ENCODE peak calls at places on chromosome 10, in nine cellular contexts. N, O, L, J, G, D, A, W and V are unnamed samples.

GRCh38 chr10:82866424-82867020 is 991.5 kb downstream of the NRG3 start:
- DNase-seq in N (no peak), O (no peak), L (no peak), J (no peak), G (peak), D (peak), A (no peak), W (no peak), V (no peak)

GRCh38 chr10:47031251-47031952 is 120.2 kb downstream of the PTPN20 start:
- DNase-seq in N (no peak), O (no peak), L (peak), J (no peak), G (no peak), D (no peak), A (no peak), W (no peak), V (no peak)

GRCh38 chr10:23081156-23081833 is 14.1 kb upstream of the MSRB2 start:
- DNase-seq in N (no peak), O (no peak), L (no peak), J (no peak), G (no peak), D (peak), A (no peak), W (no peak), V (no peak)

GRCh38 chr10:103763374-103764202 is 91.8 kb downstream of the SH3PXD2A start:
- DNase-seq in N (no peak), O (no peak), L (no peak), J (no peak), G (no peak), D (no peak), A (peak), W (no peak), V (no peak)

GRCh38 chr10:49552277-49552676 is 13.4 kb upstream of the ERCC6 start:
- DNase-seq in N (no peak), O (no peak), L (no peak), J (no peak), G (peak), D (peak), A (no peak), W (no peak), V (peak)

GRCh38 chr10:61857746-61858145 is 43.8 kb upstream of the ARID5B start:
- DNase-seq in N (no peak), O (no peak), L (no peak), J (no peak), G (no peak), D (no peak), A (no peak), W (no peak), V (no peak)

GRCh38 chr10:119735451-119735850 is 9.6 kb downstream of the INPP5F start:
- DNase-seq in N (no peak), O (no peak), L (no peak), J (no peak), G (no peak), D (no peak), A (no peak), W (no peak), V (no peak)

GRCh38 chr10:132248455-132249231 is 59.1 kb downstream of the STK32C start:
- DNase-seq in N (peak), O (no peak), L (peak), J (peak), G (peak), D (no peak), A (peak), W (peak), V (no peak)

GRCh38 chr10:34780818-34781380 is 34.2 kb downstream of the PARD3 start:
- DNase-seq in N (no peak), O (no peak), L (peak), J (no peak), G (no peak), D (no peak), A (peak), W (no peak), V (no peak)

GRCh38 chr10:96511044-96511945 is 2.4 kb downstream of the TLL2 start:
- DNase-seq in N (no peak), O (no peak), L (peak), J (no peak), G (peak), D (no peak), A (peak), W (no peak), V (no peak)

GRCh38 chr10:120131183-120131582 is 238.7 kb downstream of the SEC23IP start:
- DNase-seq in N (no peak), O (no peak), L (peak), J (no peak), G (peak), D (no peak), A (peak), W (no peak), V (no peak)